ENCODE peak calls at places on chromosome 3, in ten cellular contexts. U is pancreas, I is coronary artery, G is body of pancreas, A is WERI-Rb-1, N is PC-9, R is adrenal gland, E is aorta, Q is right cardiac atrium, S is heart left ventricle. X is an unnamed sample.

GRCh38 chr3:134651347-134652041 is 672 bp upstream of the KY start:
- DNase-seq in A (peak; percentile 31), N (no peak), G (peak; percentile 44), R (peak; percentile 67), I (no peak), Q (peak; percentile 73), U (peak; percentile 28), S (peak; percentile 70), E (peak; percentile 84), X (no peak)

GRCh38 chr3:28042707-28043106 is 198.7 kb upstream of the CMC1 start:
- DNase-seq in U (no peak), E (no peak), Q (no peak), N (no peak), A (no peak), R (no peak), I (no peak), S (no peak), G (no peak), X (no peak)

GRCh38 chr3:172595648-172596393 is 72.6 kb upstream of the TNFSF10 start:
- DNase-seq in N (peak; percentile 32), A (peak; percentile 24), Q (no peak), I (no peak), S (peak; percentile 48), U (peak; percentile 31), R (no peak), E (no peak), G (peak; percentile 58), X (peak; percentile 18)

GRCh38 chr3:56042326-56042951 is 425.8 kb downstream of the ERC2 start:
- DNase-seq in Q (no peak), G (no peak), I (no peak), A (no peak), N (peak; percentile 1), U (no peak), R (no peak), E (no peak), S (no peak), X (no peak)

GRCh38 chr3:49296781-49297420 is 19.9 kb upstream of the C3orf62 start:
- DNase-seq in U (no peak), G (peak; percentile 21), S (peak; percentile 78), R (peak; percentile 44), I (no peak), A (no peak), E (peak; percentile 75), Q (peak; percentile 69), N (no peak), X (no peak)

GRCh38 chr3:137013955-137014688 is 56.3 kb downstream of the IL20RB start:
- DNase-seq in R (peak; percentile 88), S (peak; percentile 88), G (peak; percentile 93), N (peak; percentile 88), U (peak; percentile 81), I (peak; percentile 92), A (peak; percentile 86), Q (peak; percentile 94), E (peak; percentile 92), X (peak; percentile 79)

GRCh38 chr3:105674437-105675065 is 194.3 kb downstream of the CBLB start:
- DNase-seq in Q (no peak), S (peak; percentile 29), E (no peak), G (no peak), U (no peak), I (no peak), R (no peak), A (no peak), N (no peak), X (no peak)

GRCh38 chr3:62644493-62644892 is 230.7 kb downstream of the CADPS start:
- DNase-seq in G (no peak), U (no peak), N (no peak), Q (no peak), E (no peak), A (no peak), I (no peak), R (no peak), S (no peak), X (no peak)

GRCh38 chr3:136512391-136512790 is 239.8 kb downstream of the STAG1 start:
- DNase-seq in Q (no peak), G (no peak), I (no peak), S (no peak), R (no peak), A (no peak), U (no peak), N (no peak), E (no peak), X (no peak)

GRCh38 chr3:44861412-44862220 is at the start of gene TMEM42:
- DNase-seq in N (peak; percentile 86), I (peak; percentile 92), A (peak; percentile 94), S (peak; percentile 90), E (peak; percentile 93), G (peak; percentile 89), U (peak; percentile 84), R (peak; percentile 86), Q (peak; percentile 97), X (peak; percentile 78)

GRCh38 chr3:23859012-23859743 is 53.4 kb downstream of the UBE2E1 start:
- DNase-seq in U (no peak), Q (no peak), S (no peak), E (no peak), R (peak; percentile 43), G (peak; percentile 28), I (no peak), N (peak; percentile 22), A (peak; percentile 15), X (no peak)

GRCh38 chr3:132090921-132091320 is 56.1 kb upstream of the CPNE4 start:
- DNase-seq in A (no peak), U (no peak), N (no peak), R (no peak), S (no peak), E (no peak), G (no peak), Q (no peak), I (no peak), X (no peak)

GRCh38 chr3:86814918-86815655 is 175.9 kb downstream of the VGLL3 start:
- DNase-seq in S (no peak), G (no peak), R (no peak), I (no peak), A (no peak), Q (no peak), E (no peak), U (no peak), N (no peak), X (no peak)

GRCh38 chr3:71045212-71045916 is 538.2 kb downstream of the FOXP1 start:
- DNase-seq in U (no peak), G (no peak), R (no peak), S (no peak), Q (no peak), E (no peak), A (no peak), I (no peak), N (no peak), X (no peak)

GRCh38 chr3:115670911-115671310 is 47.6 kb downstream of the GAP43 start:
- DNase-seq in A (no peak), U (no peak), G (no peak), Q (no peak), R (no peak), S (no peak), N (no peak), E (no peak), I (no peak), X (no peak)

GRCh38 chr3:115673860-115674259 is 50.5 kb downstream of the GAP43 start:
- DNase-seq in N (no peak), U (no peak), S (no peak), R (no peak), E (no peak), A (no peak), Q (no peak), I (no peak), G (no peak), X (no peak)

GRCh38 chr3:115671761-115672455 is 48.6 kb downstream of the GAP43 start:
- DNase-seq in I (no peak), G (no peak), Q (no peak), E (no peak), S (no peak), U (no peak), N (no peak), R (peak; percentile 39), A (no peak), X (no peak)

GRCh38 chr3:115680802-115681345 is 57.6 kb downstream of the GAP43 start:
- DNase-seq in I (no peak), G (no peak), R (no peak), A (no peak), U (no peak), S (no peak), Q (no peak), E (no peak), N (no peak), X (no peak)

GRCh38 chr3:115676336-115676735 is 53.0 kb downstream of the GAP43 start:
- DNase-seq in A (no peak), I (no peak), G (no peak), N (no peak), E (no peak), Q (no peak), S (no peak), U (no peak), R (no peak), X (no peak)
- H3K4me3 ChIP-seq in A (no peak overlapping the region), I (no peak overlapping the region), G (no peak overlapping the region), N (no peak overlapping the region), E (no peak overlapping the region), Q (no peak overlapping the region), S (no peak overlapping the region), U (no peak overlapping the region), R (no peak overlapping the region), X (no peak overlapping the region)

GRCh38 chr3:14595561-14595960 is 55.4 kb upstream of the GRIP2 start:
- DNase-seq in G (no peak), I (no peak), R (no peak), E (no peak), N (no peak), U (no peak), Q (no peak), S (no peak), A (no peak), X (no peak)
- H3K27ac ChIP-seq in G (no peak overlapping the region), I (no peak overlapping the region), R (no peak overlapping the region), E (no peak overlapping the region), N (no peak overlapping the region), U (no peak overlapping the region), Q (no peak overlapping the region), S (no peak overlapping the region), A (no peak overlapping the region), X (no peak overlapping the region)

DNA sequence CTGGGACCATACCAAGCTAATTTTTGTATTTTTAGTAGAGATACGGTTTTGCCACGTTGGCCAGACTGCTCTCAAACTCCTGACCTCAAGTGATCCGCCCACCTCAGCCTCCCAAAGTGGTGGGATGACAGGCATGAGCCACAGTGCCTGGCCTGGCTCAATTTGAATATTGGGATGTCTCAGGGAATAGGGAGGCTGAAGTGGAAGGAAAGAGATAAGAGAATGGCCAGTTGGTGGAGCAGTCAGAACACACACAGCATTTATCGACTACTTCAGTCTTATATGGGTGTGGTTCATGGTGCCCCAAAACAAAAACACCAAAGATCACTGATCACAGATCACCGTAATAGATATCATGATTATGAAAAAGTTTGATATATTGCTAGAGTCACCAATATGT is 144.4 kb downstream of the GMNC start:
- DNase-seq in R (no peak), U (no peak), N (no peak), I (no peak), S (no peak), G (no peak), E (no peak), A (no peak), Q (no peak), X (no peak)
- H3K4me3 ChIP-seq in R (no peak overlapping the region), U (no peak overlapping the region), N (no peak overlapping the region), I (peak overlapping the region; percentile 5), S (no peak overlapping the region), G (no peak overlapping the region), E (no peak overlapping the region), A (no peak overlapping the region), Q (no peak overlapping the region), X (no peak overlapping the region)

GRCh38 chr3:119291062-119291700 is 3.0 kb upstream of the ARHGAP31 start:
- DNase-seq in I (no peak), E (no peak), Q (no peak), U (no peak), S (no peak), N (no peak), A (no peak), R (no peak), G (no peak), X (no peak)
- H3K27ac ChIP-seq in I (no peak overlapping the region), E (no peak overlapping the region), Q (no peak overlapping the region), U (no peak overlapping the region), S (no peak overlapping the region), N (no peak overlapping the region), A (no peak overlapping the region), R (no peak overlapping the region), G (no peak overlapping the region), X (no peak overlapping the region)

X was measured in effector memory CD4-positive, alpha-beta T cell.